ENCODE peak calls at places on chromosome X, in nine cellular contexts. D, Q, A, N, I, K, U, F and O are unnamed samples.

GRCh38 chrX:130167040-130167439 is 1.4 kb upstream of the AIFM1 start:
- DNase-seq in Q (no peak), N (no peak), D (no peak), K (no peak), A (no peak), U (no peak), F (no peak), I (no peak), O (no peak)

GRCh38 chrX:86133761-86134160 is 14.5 kb upstream of the DACH2 start:
- DNase-seq in I (no peak), N (peak), U (peak), D (no peak), K (no peak), F (no peak), Q (peak), A (peak), O (no peak)

GRCh38 chrX:21989415-21989814 is 42.7 kb upstream of the PHEX start:
- DNase-seq in I (no peak), U (no peak), F (no peak), N (no peak), A (no peak), Q (no peak), D (no peak), K (no peak), O (no peak)

GRCh38 chrX:111779582-111779981 is 96.4 kb upstream of the TRPC5OS start:
- DNase-seq in Q (no peak), U (no peak), F (no peak), N (no peak), I (no peak), K (no peak), D (no peak), A (peak), O (no peak)

GRCh38 chrX:44157293-44157692 is 184.1 kb upstream of the NDP start:
- DNase-seq in F (no peak), U (no peak), Q (peak), I (no peak), N (no peak), A (peak), D (no peak), K (no peak), O (no peak)

GRCh38 chrX:130118941-130119640 is 8.8 kb upstream of the ELF4 start:
- DNase-seq in A (peak), N (no peak), D (no peak), I (no peak), U (peak), Q (peak), K (no peak), F (no peak), O (no peak)

GRCh38 chrX:55008571-55009358 is 8.6 kb downstream of the APEX2 start:
- DNase-seq in D (no peak), I (peak), K (no peak), F (no peak), Q (peak), U (peak), N (no peak), A (peak), O (no peak)

GRCh38 chrX:138748480-138748879 is 37.0 kb upstream of the FGF13 start:
- DNase-seq in N (peak), F (no peak), D (no peak), K (no peak), U (peak), A (peak), Q (peak), I (no peak), O (no peak)

GRCh38 chrX:45758738-45759397 is 558.2 kb upstream of the DIPK2B start:
- DNase-seq in Q (no peak), U (peak), K (no peak), D (no peak), F (no peak), I (no peak), N (no peak), A (peak), O (no peak)

GRCh38 chrX:154436597-154437397 is at the start of gene GDI1:
- DNase-seq in N (no peak), A (peak), I (no peak), K (peak), D (peak), U (peak), Q (peak), F (no peak), O (no peak)

GRCh38 chrX:111288841-111289240 is 18.6 kb upstream of the CAPN6 start:
- DNase-seq in U (no peak), D (no peak), Q (no peak), K (no peak), F (no peak), A (no peak), N (no peak), I (no peak), O (no peak)

GRCh38 chrX:46805270-46805669 is 31.6 kb upstream of the RP2 start:
- DNase-seq in A (no peak), U (no peak), Q (peak), D (no peak), I (no peak), K (no peak), N (no peak), F (no peak), O (no peak)

DNA sequence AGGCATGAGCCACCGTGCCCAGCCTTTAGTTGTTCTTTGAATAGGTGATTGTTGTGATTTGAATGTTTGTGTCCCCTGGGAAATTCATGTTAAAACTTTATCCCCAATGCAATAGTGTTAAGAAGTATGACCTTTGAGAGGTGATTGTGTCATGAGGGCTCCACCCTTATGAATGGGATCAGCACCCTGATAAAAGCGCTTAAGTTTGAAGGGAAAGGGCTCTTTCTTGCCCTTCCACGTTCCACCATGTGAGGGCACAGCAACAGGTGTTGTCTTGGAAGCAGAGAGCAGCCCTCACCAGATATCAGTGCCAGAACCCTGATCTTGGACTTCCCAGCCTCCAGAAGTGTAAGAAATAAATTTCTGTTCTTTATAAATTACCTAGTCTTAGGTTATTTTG is 33.7 kb upstream of the RP2 start:
- DNase-seq in I (no peak), D (no peak), A (peak), K (no peak), U (no peak), N (no peak), Q (peak), F (no peak), O (no peak)
- TF ChIP-seq CTCF in I (no peak), D (no peak), A (peak), K (peak), U (peak), N (no peak), Q (peak), F (no peak), O (peak)

GRCh38 chrX:53421125-53421524 is 1.3 kb downstream of the SMC1A start:
- DNase-seq in D (no peak), K (no peak), F (no peak), I (no peak), Q (no peak), N (no peak), A (no peak), U (no peak), O (no peak)
- H3K4me3 ChIP-seq in D (no peak), K (peak), F (peak), I (peak), Q (peak), N (peak), A (peak), U (peak), O (peak)

GRCh38 chrX:110153900-110154299 is 151.0 kb downstream of the TMEM164 start:
- DNase-seq in D (no peak), I (no peak), K (no peak), F (no peak), N (no peak), U (no peak), Q (no peak), A (no peak), O (no peak)

GRCh38 chrX:110157444-110157843 is 154.5 kb downstream of the TMEM164 start:
- DNase-seq in A (no peak), D (no peak), I (no peak), F (no peak), Q (no peak), N (no peak), U (no peak), K (no peak), O (no peak)

GRCh38 chrX:110155759-110156158 is 152.8 kb downstream of the TMEM164 start:
- DNase-seq in F (no peak), N (no peak), D (no peak), K (no peak), A (no peak), Q (no peak), I (no peak), U (no peak), O (no peak)

GRCh38 chrX:110159235-110159634 is 156.3 kb downstream of the TMEM164 start:
- DNase-seq in D (no peak), Q (no peak), K (no peak), N (no peak), A (no peak), F (no peak), I (no peak), U (no peak), O (no peak)

DNA sequence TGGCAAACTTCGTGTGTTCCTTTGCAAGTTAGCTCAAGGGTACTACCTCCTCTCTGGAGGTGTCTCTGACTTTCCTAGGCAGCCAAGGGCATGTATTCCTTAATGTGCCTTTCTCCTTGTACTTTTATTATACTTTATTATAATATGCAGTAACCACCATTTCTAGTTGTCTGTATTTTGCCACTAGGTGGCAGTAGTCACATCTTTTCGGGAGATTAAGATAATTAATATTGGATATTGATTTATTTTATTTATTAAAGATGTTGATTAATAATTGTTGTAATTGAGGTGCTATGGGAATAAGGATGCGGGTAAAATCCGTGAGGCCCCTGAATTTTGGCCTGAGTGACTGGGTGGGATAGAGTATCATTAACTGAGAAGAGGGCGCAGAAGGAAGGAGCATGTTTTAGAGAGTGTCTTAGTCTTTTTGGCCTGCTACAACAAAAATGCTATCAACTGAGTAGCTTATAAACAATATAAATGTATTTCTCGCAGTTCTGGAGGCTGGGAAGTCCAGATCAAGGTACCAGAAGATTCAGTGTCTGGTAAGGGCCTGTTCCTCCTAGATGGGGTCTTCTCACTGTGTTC is 153.3 kb downstream of the TMEM164 start:
- DNase-seq in U (peak), D (no peak), A (no peak), F (no peak), I (no peak), Q (peak), K (no peak), N (no peak), O (no peak)
- TF ChIP-seq CTCF in U (peak), D (peak), A (peak), F (no peak), I (peak), Q (peak), K (peak), N (peak), O (peak)

GRCh38 chrX:63784346-63784901 is 590 bp downstream of the ARHGEF9 start:
- DNase-seq in F (no peak), K (no peak), U (no peak), I (no peak), N (no peak), Q (no peak), A (no peak), D (no peak), O (no peak)
- H3K4me3 ChIP-seq in F (peak), K (peak), U (peak), I (peak), N (peak), Q (no peak), A (peak), D (no peak), O (peak)

DNA sequence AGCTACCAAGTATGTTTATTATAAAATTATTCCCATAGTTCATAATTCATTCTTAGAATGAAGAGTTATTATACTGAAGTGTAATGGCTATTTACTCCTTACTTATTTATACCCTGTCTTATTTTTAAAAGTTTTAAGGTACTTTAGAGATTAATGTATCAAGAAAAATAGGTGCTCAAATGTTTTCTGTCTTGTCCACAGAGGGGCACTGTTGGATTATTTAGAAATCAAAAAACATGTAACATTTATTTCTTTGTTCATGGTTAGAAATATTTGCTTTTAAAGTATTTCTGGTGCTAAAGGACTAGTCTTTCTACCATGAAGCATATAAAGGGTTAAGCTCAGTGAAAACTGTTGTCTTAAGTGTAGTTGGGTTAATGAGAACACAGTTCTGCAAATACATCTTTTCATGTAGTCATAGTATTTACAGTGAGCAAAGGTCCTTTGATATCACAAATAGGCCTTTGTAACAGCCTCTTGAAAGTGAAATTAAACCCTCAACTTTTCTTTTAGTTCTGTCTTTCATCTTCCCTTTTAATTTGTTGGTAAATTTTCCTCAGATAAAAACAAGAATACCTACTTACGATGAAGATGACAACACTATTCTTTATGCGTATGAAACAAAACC is 7.7 kb downstream of the SCML1 start:
- DNase-seq in D (no peak), I (no peak), K (no peak), U (no peak), N (no peak), A (peak), F (no peak), Q (peak), O (no peak)
- TF ChIP-seq CTCF in D (peak), I (peak), K (peak), U (peak), N (no peak), A (peak), F (no peak), Q (peak), O (peak)

DNA sequence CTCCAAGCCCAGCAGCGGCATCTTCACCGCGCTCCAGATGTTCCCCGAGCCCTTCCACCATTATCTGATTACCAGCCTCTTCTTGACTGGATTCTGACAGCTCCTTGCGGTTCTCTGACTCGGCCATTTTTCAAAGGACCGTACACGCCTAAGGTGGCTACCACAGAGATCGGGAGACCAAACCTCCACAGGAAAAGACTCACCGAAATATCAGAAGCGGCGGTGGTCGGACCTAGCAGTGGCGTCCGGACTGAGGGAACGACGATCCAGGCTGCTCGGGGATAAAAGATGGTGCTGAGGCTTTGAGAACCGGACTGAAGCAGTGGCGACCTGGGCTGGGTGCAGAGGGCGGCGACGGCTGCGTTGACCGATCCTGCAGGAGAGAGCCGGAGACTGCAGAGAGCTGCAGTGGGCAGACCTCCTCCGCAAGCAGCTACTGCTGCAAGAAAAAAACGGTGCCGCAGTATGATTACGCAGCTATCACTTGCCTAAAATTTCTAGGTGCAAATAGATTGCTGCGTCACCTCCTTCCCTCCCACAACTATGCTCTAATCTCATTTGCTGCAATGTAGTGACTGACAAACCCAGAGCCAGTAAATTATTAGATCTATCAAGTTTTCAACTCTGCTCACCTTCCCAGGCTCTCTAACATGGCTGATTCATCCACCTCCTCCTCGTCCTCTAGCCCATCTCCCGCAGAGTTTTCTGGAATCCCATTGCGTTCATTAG is at the start of gene NAP1L2:
- DNase-seq in U (peak), D (peak), F (peak), Q (peak), K (peak), A (peak), N (peak), I (peak), O (no peak)
- H3K4me3 ChIP-seq in U (peak), D (no peak), F (peak), Q (peak), K (peak), A (peak), N (peak), I (peak), O (peak)

GRCh38 chrX:48606091-48606490 is 8.8 kb downstream of the WDR13 start:
- DNase-seq in D (no peak), N (no peak), Q (no peak), U (no peak), K (no peak), F (no peak), I (no peak), A (no peak), O (no peak)
- TF ChIP-seq CTCF in D (no peak), N (peak), Q (no peak), U (no peak), K (no peak), F (no peak), I (no peak), A (no peak), O (peak)

GRCh38 chrX:16125520-16126149 is 2.3 kb downstream of the GRPR start:
- DNase-seq in F (no peak), N (no peak), K (no peak), I (no peak), A (no peak), Q (no peak), U (no peak), D (peak), O (no peak)

GRCh38 chrX:16124201-16124600 is 836 bp downstream of the GRPR start:
- DNase-seq in U (no peak), A (no peak), Q (no peak), I (no peak), D (peak), K (no peak), F (no peak), N (no peak), O (no peak)

GRCh38 chrX:16120431-16120830 is 2.9 kb upstream of the GRPR start:
- DNase-seq in N (no peak), U (no peak), I (no peak), Q (no peak), F (no peak), D (no peak), K (no peak), A (no peak), O (no peak)

GRCh38 chrX:16119353-16120220 is 3.8 kb upstream of the GRPR start:
- DNase-seq in K (no peak), D (no peak), N (no peak), U (no peak), A (no peak), I (no peak), F (no peak), Q (no peak), O (no peak)

DNA sequence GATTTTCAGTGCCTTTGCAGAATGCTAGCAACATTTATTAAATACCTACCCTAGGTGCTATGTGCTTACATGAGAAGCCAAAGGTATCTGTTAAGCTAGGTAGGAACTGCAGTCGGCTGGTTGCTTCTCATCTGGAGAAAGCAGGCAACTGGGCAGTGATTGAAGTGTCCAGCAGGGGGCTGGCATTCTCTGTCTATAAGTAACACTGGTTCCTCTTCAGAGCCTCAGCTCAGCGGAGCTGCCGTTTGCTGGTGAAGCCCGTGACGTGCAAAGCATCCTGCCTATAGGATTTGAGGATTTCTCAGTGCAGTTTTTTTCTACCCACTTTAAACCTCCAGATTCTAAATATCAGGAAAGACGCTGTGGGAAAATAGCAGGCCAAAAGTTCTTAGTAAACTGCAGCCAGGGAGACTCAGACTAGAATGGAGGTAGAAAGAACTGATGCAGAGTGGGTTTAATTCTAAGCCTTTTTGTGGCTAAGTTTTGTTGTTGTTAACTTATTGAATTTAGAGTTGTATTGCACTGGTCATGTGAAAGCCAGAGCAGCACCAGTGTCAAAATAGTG is at the start of gene GRPR:
- DNase-seq in U (peak), A (peak), N (peak), I (peak), K (peak), D (peak), Q (peak), F (peak), O (peak)
- H3K4me3 ChIP-seq in U (peak), A (no peak), N (no peak), I (no peak), K (no peak), D (no peak), Q (no peak), F (no peak), O (no peak)

GRCh38 chrX:38006283-38006682 is at the start of gene SYTL5:
- DNase-seq in I (no peak), D (peak), F (no peak), U (no peak), A (no peak), K (no peak), Q (no peak), N (no peak), O (no peak)

GRCh38 chrX:38004046-38004445 is 2.3 kb upstream of the SYTL5 start:
- DNase-seq in D (no peak), K (no peak), Q (no peak), U (no peak), N (no peak), A (peak), F (no peak), I (no peak), O (no peak)

GRCh38 chrX:38008658-38009057 is 2.3 kb downstream of the SYTL5 start:
- DNase-seq in Q (no peak), N (no peak), K (no peak), F (no peak), D (no peak), U (no peak), A (no peak), I (no peak), O (no peak)

GRCh38 chrX:38006778-38007177 is 425 bp downstream of the SYTL5 start:
- DNase-seq in D (no peak), Q (no peak), F (no peak), A (no peak), U (no peak), I (no peak), K (no peak), N (no peak), O (no peak)

GRCh38 chrX:38009641-38010040 is 3.3 kb downstream of the SYTL5 start:
- DNase-seq in D (no peak), A (no peak), Q (no peak), U (no peak), F (no peak), K (no peak), I (no peak), N (no peak), O (no peak)
- TF ChIP-seq CTCF in D (no peak), A (no peak), Q (no peak), U (no peak), F (no peak), K (no peak), I (no peak), N (no peak), O (no peak)

GRCh38 chrX:103175944-103176753 is 38.8 kb upstream of the BEX4 start:
- DNase-seq in N (peak), Q (peak), I (peak), F (peak), K (no peak), D (peak), A (peak), U (peak), O (no peak)
- H3K4me3 ChIP-seq in N (peak), Q (peak), I (peak), F (no peak), K (no peak), D (no peak), A (peak), U (peak), O (peak)